ENCODE peak calls at places on chromosome 21, in eight cellular contexts. Q is activated T-helper 1 cell treated with anti-CD3 and anti-CD28 coated beads, Interleukin-12 subunit alpha, Interleukin-12 subunit beta, Interleukin-2, Interleukin-4 antibody, amounts not matched to agents 30 ng/mL and 10 ng/mL and 1 ng/mL, durations not matched to agents 14 hours and 24 hours and 36 hours; M is endothelial cell; C is IMR-90; W is hypothalamus; N is left ventricle myocardium inferior; I is ACHN; D is uterus. R is an unnamed sample.

GRCh38 chr21:45051580-45052434 is 22.6 kb upstream of the ADARB1 start:
- DNase-seq in Q (no peak), M (no peak), C (no peak), W (no peak), N (no peak), I (no peak), D (no peak), R (no peak)

GRCh38 chr21:43697758-43698643 is 20.9 kb upstream of the PDXK start:
- DNase-seq in Q (no peak), M (no peak), C (peak), W (no peak), N (no peak), I (no peak), D (no peak), R (no peak)

GRCh38 chr21:45262616-45263015 is 25.1 kb downstream of the POFUT2 start:
- DNase-seq in Q (no peak), M (no peak), C (no peak), W (no peak), N (no peak), I (no peak), D (no peak), R (peak)

GRCh38 chr21:32940079-32941014 is 85.4 kb upstream of the OLIG2 start:
- DNase-seq in Q (no peak), M (peak), C (peak), W (peak), N (no peak), I (peak), D (no peak), R (peak)

GRCh38 chr21:42305707-42306147 is 9.5 kb downstream of the TFF3 start:
- DNase-seq in Q (no peak), M (no peak), C (no peak), W (no peak), N (no peak), I (no peak), D (no peak), R (no peak)

GRCh38 chr21:44436958-44437357 is 18.4 kb upstream of the LRRC3 start:
- DNase-seq in Q (no peak), M (no peak), C (no peak), W (no peak), N (peak), I (no peak), D (no peak), R (no peak)

GRCh38 chr21:14382486-14382834 is 486 bp downstream of the HSPA13 start:
- DNase-seq in Q (no peak), M (no peak), C (peak), W (no peak), N (no peak), I (no peak), D (no peak), R (no peak)

GRCh38 chr21:39051561-39051949 is 131.7 kb downstream of the PSMG1 start:
- DNase-seq in Q (no peak), M (no peak), C (peak), W (no peak), N (no peak), I (no peak), D (no peak), R (no peak)

GRCh38 chr21:26751305-26751704 is 93.9 kb downstream of the ADAMTS1 start:
- DNase-seq in Q (no peak), M (no peak), C (no peak), W (no peak), N (no peak), I (no peak), D (no peak), R (no peak)

GRCh38 chr21:46003575-46004007 is 22.0 kb downstream of the COL6A1 start:
- DNase-seq in Q (no peak), M (no peak), C (no peak), W (no peak), N (no peak), I (no peak), D (no peak), R (no peak)

GRCh38 chr21:41974752-41975053 is 20.9 kb upstream of the C2CD2 start:
- DNase-seq in Q (no peak), M (no peak), C (no peak), W (no peak), N (no peak), I (no peak), D (no peak), R (no peak)

GRCh38 chr21:44712203-44713028 is 1.0 kb upstream of the TSPEAR start:
- DNase-seq in Q (no peak), M (no peak), C (no peak), W (no peak), N (no peak), I (no peak), D (peak), R (no peak)

GRCh38 chr21:45996311-45997204 is 15.0 kb downstream of the COL6A1 start:
- DNase-seq in Q (no peak), M (peak), C (no peak), W (no peak), N (peak), I (no peak), D (peak), R (no peak)

R was measured in small intestine.